ENCODE peak calls at places on chromosomes 7 and 10, in four cellular contexts. S, Z, U and P are unnamed samples.

GRCh38 chr7:1787681-1788235 is 117.7 kb downstream of the ELFN1 start:
- DNase-seq in S (no peak), Z (no peak), U (no peak), P (no peak)

GRCh38 chr10:123146013-123146891 is 1.7 kb upstream of the HMX2 start:
- DNase-seq in S (no peak), Z (no peak), U (no peak), P (no peak)

GRCh38 chr7:108067844-108068243 is 62.3 kb downstream of the LAMB4 start:
- DNase-seq in S (no peak), Z (no peak), U (no peak), P (no peak)

GRCh38 chr7:96181174-96181573 is 140.7 kb downstream of the SLC25A13 start:
- DNase-seq in S (no peak), Z (no peak), U (no peak), P (no peak)

GRCh38 chr7:112654322-112655216 is 135.6 kb downstream of the TMEM168 start:
- DNase-seq in S (no peak), Z (no peak), U (peak; percentile 45), P (no peak)

GRCh38 chr7:47661051-47661714 is 79.3 kb upstream of the TNS3 start:
- DNase-seq in S (no peak), Z (no peak), U (no peak), P (no peak)

GRCh38 chr10:125008689-125009579 is 67.0 kb downstream of the ZRANB1 start:
- DNase-seq in S (no peak), Z (no peak), U (no peak), P (no peak)

GRCh38 chr7:105611856-105612775 is 30.8 kb upstream of the EFCAB10 start:
- DNase-seq in S (no peak), Z (no peak), U (no peak), P (no peak)

GRCh38 chr10:124994573-124995473 is 52.9 kb downstream of the ZRANB1 start:
- DNase-seq in S (no peak), Z (no peak), U (no peak), P (no peak)

GRCh38 chr7:34011017-34011680 is 105.8 kb downstream of the BMPER start:
- DNase-seq in S (no peak), Z (no peak), U (no peak), P (no peak)

GRCh38 chr10:131818510-131819234 is 82.1 kb upstream of the PPP2R2D start:
- DNase-seq in S (no peak), Z (no peak), U (no peak), P (no peak)

GRCh38 chr10:73529089-73529832 is 33.4 kb upstream of the PPP3CB start:
- DNase-seq in S (peak; percentile 70), Z (no peak), U (peak; percentile 71), P (peak; percentile 94)

GRCh38 chr10:14004536-14004935 is 326.2 kb downstream of the FRMD4A start:
- DNase-seq in S (no peak), Z (no peak), U (no peak), P (no peak)

GRCh38 chr10:80057171-80057570 is 21.3 kb upstream of the TMEM254 start:
- DNase-seq in S (no peak), Z (no peak), U (no peak), P (no peak)

GRCh38 chr10:80252296-80252887 is 37.1 kb downstream of the MAT1A start:
- DNase-seq in S (no peak), Z (no peak), U (no peak), P (no peak)

GRCh38 chr10:17033529-17034250 is 95.9 kb downstream of the CUBN start:
- DNase-seq in S (no peak), Z (no peak), U (no peak), P (no peak)

GRCh38 chr10:69318997-69319727 is 40.9 kb downstream of the HK1 start:
- DNase-seq in S (peak; percentile 88), Z (no peak), U (peak; percentile 72), P (peak; percentile 85)

GRCh38 chr7:74655785-74656420 is 1.6 kb upstream of the GTF2I start:
- DNase-seq in S (no peak), Z (no peak), U (no peak), P (no peak)

GRCh38 chr10:97708976-97709745 is 4.4 kb upstream of the MARVELD1 start:
- DNase-seq in S (peak; percentile 79), Z (no peak), U (peak; percentile 84), P (no peak)

GRCh38 chr10:88565072-88565471 is 18.0 kb downstream of the RNLS start:
- DNase-seq in S (no peak), Z (no peak), U (peak; percentile 41), P (peak; percentile 51)

GRCh38 chr7:148286150-148286549 is 304.4 kb upstream of the C7orf33 start:
- DNase-seq in S (no peak), Z (no peak), U (no peak), P (no peak)

GRCh38 chr10:60905580-60905979 is 38.4 kb downstream of the RHOBTB1 start:
- DNase-seq in S (peak; percentile 80), Z (no peak), U (peak; percentile 6), P (no peak)

GRCh38 chr7:94129443-94130140 is 125.4 kb upstream of the BET1 start:
- DNase-seq in S (no peak), Z (no peak), U (peak; percentile 93), P (no peak)

GRCh38 chr7:8126768-8127167 is 135.2 kb downstream of the ICA1 start:
- DNase-seq in S (no peak), Z (no peak), U (no peak), P (no peak)

GRCh38 chr10:133378251-133379096 is 588 bp upstream of the PAOX start:
- DNase-seq in S (peak; percentile 65), Z (peak; percentile 56), U (peak; percentile 58), P (peak; percentile 52)

GRCh38 chr7:91512958-91513357 is 248.7 kb downstream of the FZD1 start:
- DNase-seq in S (no peak), Z (no peak), U (peak; percentile 43), P (no peak)

GRCh38 chr7:84092207-84092606 is 102.4 kb downstream of the SEMA3A start:
- DNase-seq in S (no peak), Z (no peak), U (no peak), P (no peak)

GRCh38 chr7:15508258-15508657 is 53.6 kb downstream of the AGMO start:
- DNase-seq in S (no peak), Z (no peak), U (peak; percentile 48), P (no peak)

GRCh38 chr7:20993693-20994092 is 207.0 kb upstream of the SP8 start:
- DNase-seq in S (no peak), Z (no peak), U (no peak), P (no peak)

GRCh38 chr7:65441010-65441409 is 67.4 kb downstream of the ZNF92 start:
- DNase-seq in S (no peak), Z (no peak), U (peak; percentile 62), P (no peak)

GRCh38 chr7:22633954-22634474 is 93.0 kb upstream of the IL6 start:
- DNase-seq in S (no peak), Z (no peak), U (no peak), P (no peak)

GRCh38 chr10:43237128-43237527 is 29.7 kb downstream of the RASGEF1A start:
- DNase-seq in S (no peak), Z (no peak), U (no peak), P (no peak)

GRCh38 chr10:59375990-59376389 is 13.6 kb upstream of the FAM13C start:
- DNase-seq in S (no peak), Z (no peak), U (no peak), P (no peak)

GRCh38 chr10:127989481-127989964 is 82.6 kb downstream of the PTPRE start:
- DNase-seq in S (no peak), Z (no peak), U (no peak), P (no peak)

GRCh38 chr10:12594448-12594944 is 245.1 kb downstream of the CAMK1D start:
- DNase-seq in S (no peak), Z (no peak), U (no peak), P (no peak)

GRCh38 chr10:69045441-69046300 is 42.2 kb upstream of the SRGN start:
- DNase-seq in S (no peak), Z (no peak), U (no peak), P (no peak)